ENCODE peak calls at places on chromosomes 7 and 10, in nine cellular contexts. Y is heart right ventricle, T is choroid plexus epithelial cell, R is NCI-H1436, G is EL, Z is iPS-NIHi11, H is T follicular helper cell, A is NCI-H2029, Q is brain microvascular endothelial cell. I is an unnamed sample.

GRCh38 chr7:143884978-143885559 is 16.9 kb downstream of the TCAF1 start:
- DNase-seq in Y (peak; percentile 31), T (peak; percentile 84), R (peak; percentile 85), G (peak; percentile 75), Z (peak; percentile 91), H (no peak), A (no peak), Q (peak; percentile 72), I (peak; percentile 90)

GRCh38 chr10:25261110-25261509 is 86.3 kb downstream of the GPR158 start:
- DNase-seq in Y (no peak), T (no peak), R (no peak), G (no peak), Z (no peak), H (no peak), A (no peak), Q (no peak), I (no peak)

GRCh38 chr10:10642741-10643280 is 374.9 kb upstream of the CELF2 start:
- DNase-seq in Y (peak; percentile 58), T (peak; percentile 79), R (no peak), G (no peak), Z (peak; percentile 18), H (no peak), A (no peak), Q (peak; percentile 40), I (peak; percentile 6)

GRCh38 chr10:97792058-97792721 is 20.4 kb upstream of the SFRP5 start:
- DNase-seq in Y (peak; percentile 60), T (peak; percentile 68), R (peak; percentile 32), G (peak; percentile 50), Z (peak; percentile 92), H (peak; percentile 61), A (peak; percentile 16), Q (peak; percentile 25), I (no peak)

GRCh38 chr7:2116903-2117680 is 115.7 kb downstream of the MAD1L1 start:
- DNase-seq in Y (peak; percentile 79), T (no peak), R (no peak), G (no peak), Z (no peak), H (no peak), A (peak; percentile 70), Q (no peak), I (no peak)

GRCh38 chr10:132133005-132133404 is 53.7 kb upstream of the DPYSL4 start:
- DNase-seq in Y (no peak), T (no peak), R (no peak), G (peak; percentile 14), Z (no peak), H (no peak), A (no peak), Q (no peak), I (no peak)

GRCh38 chr10:14507156-14507555 is 176.4 kb upstream of the FRMD4A start:
- DNase-seq in Y (no peak), T (no peak), R (peak; percentile 55), G (no peak), Z (no peak), H (peak; percentile 62), A (peak; percentile 92), Q (no peak), I (no peak)

GRCh38 chr10:71621783-71622526 is 97.6 kb downstream of the C10orf105 start:
- DNase-seq in Y (peak; percentile 36), T (peak; percentile 39), R (no peak), G (peak; percentile 75), Z (no peak), H (no peak), A (no peak), Q (peak; percentile 29), I (peak; percentile 55)

GRCh38 chr10:96619120-96619519 is 32.3 kb upstream of the TM9SF3 start:
- DNase-seq in Y (no peak), T (no peak), R (no peak), G (no peak), Z (no peak), H (no peak), A (no peak), Q (no peak), I (no peak)

GRCh38 chr7:91194841-91195240 is 69.4 kb upstream of the FZD1 start:
- DNase-seq in Y (no peak), T (no peak), R (no peak), G (no peak), Z (no peak), H (no peak), A (no peak), Q (no peak), I (no peak)

GRCh38 chr7:101733713-101734475 is 83.5 kb upstream of the CUX1 start:
- DNase-seq in Y (peak; percentile 10), T (peak; percentile 49), R (no peak), G (peak; percentile 48), Z (peak; percentile 88), H (no peak), A (peak; percentile 76), Q (peak; percentile 18), I (peak; percentile 66)

GRCh38 chr10:70478191-70479160 is at the start of gene PALD1:
- DNase-seq in Y (peak; percentile 89), T (peak; percentile 12), R (peak; percentile 17), G (peak; percentile 64), Z (peak; percentile 96), H (no peak), A (no peak), Q (no peak), I (no peak)

GRCh38 chr7:33982425-33982786 is 77.1 kb downstream of the BMPER start:
- DNase-seq in Y (no peak), T (peak; percentile 90), R (no peak), G (peak; percentile 73), Z (peak; percentile 27), H (no peak), A (no peak), Q (peak; percentile 78), I (no peak)

GRCh38 chr7:158327571-158328180 is 259.9 kb downstream of the PTPRN2 start:
- DNase-seq in Y (no peak), T (no peak), R (peak; percentile 74), G (no peak), Z (no peak), H (no peak), A (no peak), Q (no peak), I (no peak)

GRCh38 chr7:1558181-1558811 is 2.3 kb upstream of the TMEM184A start:
- DNase-seq in Y (no peak), T (peak; percentile 40), R (no peak), G (peak; percentile 32), Z (peak; percentile 46), H (no peak), A (no peak), Q (no peak), I (no peak)

GRCh38 chr7:133550145-133550544 is 297.3 kb downstream of the EXOC4 start:
- DNase-seq in Y (no peak), T (no peak), R (no peak), G (no peak), Z (no peak), H (no peak), A (no peak), Q (no peak), I (no peak)

GRCh38 chr10:92405006-92405924 is 114.3 kb downstream of the MARCHF5 start:
- DNase-seq in Y (no peak), T (no peak), R (peak; percentile 48), G (no peak), Z (peak; percentile 32), H (no peak), A (no peak), Q (no peak), I (no peak)

GRCh38 chr7:1355568-1356340 is 103.5 kb downstream of the MICALL2 start:
- DNase-seq in Y (no peak), T (no peak), R (no peak), G (no peak), Z (peak; percentile 59), H (no peak), A (no peak), Q (no peak), I (no peak)

GRCh38 chr10:5665380-5666323 is 743 bp downstream of the ASB13 start:
- DNase-seq in Y (no peak), T (no peak), R (no peak), G (peak; percentile 25), Z (no peak), H (no peak), A (no peak), Q (no peak), I (no peak)

I was measured in NT2/D1.